ENCODE peak calls at places on chromosome 5, in four cellular contexts. T, M, P and F are unnamed samples.

GRCh38 chr5:154444559-154445421 is 1.0 kb upstream of the SAP30L start:
- DNase-seq in T (peak), M (peak), P (no peak), F (no peak)

GRCh38 chr5:35002459-35002858 is 45.3 kb downstream of the AGXT2 start:
- DNase-seq in T (no peak), M (no peak), P (no peak), F (no peak)

GRCh38 chr5:27494845-27495244 is 456.5 kb upstream of the CDH9 start:
- DNase-seq in T (no peak), M (no peak), P (no peak), F (no peak)

GRCh38 chr5:38670878-38671277 is 114.4 kb upstream of the LIFR start:
- DNase-seq in T (no peak), M (no peak), P (no peak), F (no peak)

GRCh38 chr5:95835682-95836405 is 13.3 kb upstream of the GLRX start:
- DNase-seq in T (no peak), M (no peak), P (no peak), F (no peak)

GRCh38 chr5:82176115-82176514 is 102.0 kb downstream of the RPS23 start:
- DNase-seq in T (no peak), M (no peak), P (no peak), F (peak)

GRCh38 chr5:158382473-158382872 is 523.5 kb upstream of the CLINT1 start:
- DNase-seq in T (peak), M (no peak), P (peak), F (no peak)

GRCh38 chr5:18048449-18048848 is 414.2 kb downstream of the TAF11L14 start:
- DNase-seq in T (no peak), M (no peak), P (no peak), F (peak)

GRCh38 chr5:159419567-159419966 is 89.3 kb upstream of the IL12B start:
- DNase-seq in T (no peak), M (no peak), P (no peak), F (peak)

GRCh38 chr5:95261369-95262175 is 23.3 kb downstream of the MCTP1 start:
- DNase-seq in T (peak), M (no peak), P (no peak), F (peak)

GRCh38 chr5:18113724-18114123 is 479.5 kb downstream of the TAF11L14 start:
- DNase-seq in T (no peak), M (no peak), P (peak), F (no peak)

GRCh38 chr5:106874974-106875373 is 795.8 kb downstream of the EFNA5 start:
- DNase-seq in T (no peak), M (no peak), P (no peak), F (peak)

GRCh38 chr5:179187681-179188575 is 127.8 kb downstream of the ZNF354C start:
- DNase-seq in T (no peak), M (no peak), P (no peak), F (no peak)

GRCh38 chr5:28780083-28780692 is 1741.8 kb upstream of the CDH9 start:
- DNase-seq in T (no peak), M (no peak), P (no peak), F (no peak)

GRCh38 chr5:82813951-82814350 is 263.2 kb downstream of the TMEM167A start:
- DNase-seq in T (no peak), M (no peak), P (no peak), F (no peak)

GRCh38 chr5:150438873-150439546 is 10.5 kb downstream of the RPS14 start:
- DNase-seq in T (peak), M (no peak), P (no peak), F (no peak)

GRCh38 chr5:142853682-142854081 is 83.5 kb downstream of the ARHGAP26 start:
- DNase-seq in T (no peak), M (no peak), P (no peak), F (no peak)